ENCODE peak calls at places on chromosomes 12 and 14, in seven cellular contexts. L, U, M, W, G, K and S are unnamed samples.
A peak's percentile ranks its signal among the peaks of the same experiment; 100 is the strongest.

GRCh38 chr12:105862163-105862821 is 276.5 kb downstream of the NUAK1 start:
- DNase-seq in W (no peak), K (no peak), L (no peak), M (no peak), G (no peak), U (no peak), S (no peak)

GRCh38 chr14:74867673-74868072 is 8.3 kb downstream of the PROX2 start:
- DNase-seq in L (no peak), G (peak; percentile 72), U (no peak), W (no peak), M (peak; percentile 19), K (no peak), S (no peak)

GRCh38 chr14:96284008-96284407 is 28.0 kb downstream of the BDKRB1 start:
- DNase-seq in U (no peak), L (no peak), W (no peak), G (no peak), K (no peak), M (no peak), S (no peak)

GRCh38 chr12:108477055-108477880 is 37.8 kb upstream of the FICD start:
- DNase-seq in U (no peak), M (no peak), K (no peak), W (no peak), G (no peak), L (no peak), S (no peak)

GRCh38 chr12:109744991-109745942 is 31.6 kb downstream of the FAM222A start:
- DNase-seq in W (peak; percentile 44), M (no peak), U (no peak), G (no peak), K (peak; percentile 8), L (no peak), S (no peak)

GRCh38 chr14:94181835-94182234 is 7.7 kb downstream of the PPP4R4 start:
- DNase-seq in W (no peak), L (no peak), G (no peak), M (no peak), U (no peak), K (no peak), S (no peak)

GRCh38 chr12:12684375-12685106 is 11.4 kb downstream of the GPR19 start:
- DNase-seq in G (peak; percentile 49), U (no peak), L (no peak), M (no peak), K (peak; percentile 57), W (no peak), S (no peak)

GRCh38 chr14:69353168-69353567 is 44.9 kb downstream of the ERH start:
- DNase-seq in G (no peak), L (no peak), K (no peak), U (no peak), M (no peak), W (no peak), S (no peak)

GRCh38 chr12:570949-571794 is 92.1 kb downstream of the NINJ2 start:
- DNase-seq in U (no peak), G (no peak), W (peak; percentile 50), M (no peak), K (peak; percentile 86), L (no peak), S (no peak)

GRCh38 chr12:120110550-120111501 is 5.7 kb downstream of the RAB35 start:
- DNase-seq in L (peak; percentile 77), G (peak; percentile 61), M (peak; percentile 18), W (no peak), K (peak; percentile 84), U (no peak), S (peak; percentile 66)

GRCh38 chr14:21626491-21627230 is 8.1 kb downstream of the OR10G2 start:
- DNase-seq in G (no peak), M (no peak), L (no peak), W (no peak), U (no peak), K (no peak), S (no peak)

GRCh38 chr12:20220339-20220738 is 148.0 kb upstream of the PDE3A start:
- DNase-seq in K (no peak), L (no peak), W (no peak), G (no peak), M (no peak), U (no peak), S (peak; percentile 18)

GRCh38 chr14:81221579-81222102 is 882 bp upstream of the GTF2A1 start:
- DNase-seq in K (no peak), M (no peak), U (no peak), G (no peak), L (no peak), W (peak; percentile 24), S (no peak)

GRCh38 chr12:111285191-111285590 is 83.7 kb downstream of the PHETA1 start:
- DNase-seq in K (no peak), M (no peak), L (no peak), W (no peak), U (no peak), G (no peak), S (no peak)

GRCh38 chr12:15754233-15754632 is 35.0 kb downstream of the EPS8 start:
- DNase-seq in W (no peak), G (no peak), M (no peak), L (no peak), U (no peak), K (no peak), S (no peak)

GRCh38 chr14:79028281-79028680 is 858.1 kb downstream of the NRXN3 start:
- DNase-seq in M (no peak), G (no peak), U (no peak), W (no peak), L (no peak), K (no peak), S (no peak)

GRCh38 chr12:116284401-116284800 is 6.9 kb upstream of the MED13L start:
- DNase-seq in G (no peak), W (no peak), L (no peak), U (no peak), M (no peak), K (no peak), S (no peak)

GRCh38 chr14:49512571-49512970 is 73.6 kb downstream of the RPS29 start:
- DNase-seq in M (no peak), W (no peak), U (no peak), K (no peak), G (no peak), L (no peak), S (no peak)

GRCh38 chr12:130831876-130832405 is 7.1 kb downstream of the STX2 start:
- DNase-seq in G (no peak), M (no peak), L (no peak), W (no peak), U (no peak), K (no peak), S (no peak)

GRCh38 chr12:50639721-50640120 is 124.2 kb upstream of the ATF1 start:
- DNase-seq in L (no peak), G (no peak), M (no peak), W (no peak), U (no peak), K (no peak), S (no peak)

GRCh38 chr12:19712041-19712440 is 272.7 kb downstream of the AEBP2 start:
- DNase-seq in K (no peak), M (no peak), U (no peak), L (no peak), G (no peak), W (no peak), S (no peak)

GRCh38 chr12:53365245-53365904 is 14.6 kb upstream of the SP1 start:
- DNase-seq in K (no peak), W (no peak), M (no peak), L (no peak), U (no peak), G (no peak), S (no peak)

GRCh38 chr14:67268456-67269115 is 27.4 kb downstream of the PALS1 start:
- DNase-seq in M (no peak), G (no peak), W (no peak), U (no peak), L (no peak), K (peak; percentile 21), S (no peak)

GRCh38 chr12:113267621-113268020 is 46.4 kb downstream of the TPCN1 start:
- DNase-seq in K (no peak), M (no peak), U (no peak), W (no peak), L (no peak), G (no peak), S (no peak)

GRCh38 chr12:3145546-3146310 is 68.5 kb downstream of the TSPAN9 start:
- DNase-seq in G (no peak), M (no peak), L (no peak), W (no peak), K (no peak), U (no peak), S (no peak)

GRCh38 chr12:10235761-10236631 is 23.3 kb downstream of the GABARAPL1 start:
- DNase-seq in L (no peak), M (peak; percentile 18), U (no peak), K (no peak), W (peak; percentile 36), G (peak; percentile 29), S (peak; percentile 59)

GRCh38 chr14:48874701-48875100 is 711.5 kb downstream of the RPS29 start:
- DNase-seq in K (no peak), U (no peak), W (no peak), M (no peak), G (no peak), L (no peak), S (no peak)

GRCh38 chr12:101570022-101570421 is 24.7 kb upstream of the MYBPC1 start:
- DNase-seq in G (no peak), W (no peak), K (no peak), L (no peak), U (no peak), M (no peak), S (no peak)

GRCh38 chr12:6278439-6279255 is 31.8 kb upstream of the PLEKHG6 start:
- DNase-seq in W (peak; percentile 89), M (peak; percentile 81), U (peak; percentile 58), K (peak; percentile 89), L (peak; percentile 79), G (peak; percentile 75), S (peak; percentile 91)

GRCh38 chr14:71206766-71207371 is 299.6 kb downstream of the PCNX1 start:
- DNase-seq in M (no peak), G (no peak), L (no peak), W (peak; percentile 30), U (no peak), K (peak; percentile 83), S (no peak)

GRCh38 chr14:52329678-52330376 is 15.7 kb downstream of the PTGER2 start:
- DNase-seq in K (no peak), W (no peak), M (no peak), L (no peak), G (no peak), U (no peak), S (no peak)

GRCh38 chr12:1056390-1056789 is 65.4 kb downstream of the ERC1 start:
- DNase-seq in K (no peak), G (no peak), U (no peak), L (no peak), W (no peak), M (no peak), S (no peak)

GRCh38 chr12:29709641-29710040 is 74.1 kb downstream of the TMTC1 start:
- DNase-seq in K (no peak), W (no peak), G (no peak), M (no peak), U (no peak), L (no peak), S (no peak)

GRCh38 chr12:112304411-112304810 is 77.8 kb downstream of the HECTD4 start:
- DNase-seq in G (no peak), K (no peak), W (no peak), L (no peak), U (no peak), M (no peak), S (no peak)

GRCh38 chr14:61463664-61464063 is 142.3 kb downstream of the PRKCH start:
- DNase-seq in M (no peak), G (no peak), L (no peak), W (no peak), K (no peak), U (no peak), S (no peak)